ENCODE peak calls at places on chromosome 16, in four cellular contexts. R, I, X and N are unnamed samples.

GRCh38 chr16:10878644-10879498 is 1.9 kb downstream of the CIITA start:
- DNase-seq in I (peak), X (peak), R (no peak), N (no peak)

GRCh38 chr16:59905628-59906027 is 1171.5 kb upstream of the GOT2 start:
- DNase-seq in X (no peak), I (no peak), R (no peak), N (no peak)

GRCh38 chr16:12497558-12497957 is 306.1 kb downstream of the CPPED1 start:
- DNase-seq in X (no peak), R (no peak), I (no peak), N (no peak)

GRCh38 chr16:85657267-85657650 is 31.5 kb downstream of the GINS2 start:
- DNase-seq in X (no peak), I (peak), R (no peak), N (no peak)

GRCh38 chr16:23155445-23156049 is 6.3 kb upstream of the USP31 start:
- DNase-seq in X (no peak), I (no peak), R (no peak), N (peak)

GRCh38 chr16:20811889-20812439 is 5.6 kb downstream of the REXO5 start:
- DNase-seq in R (no peak), X (no peak), I (no peak), N (no peak)

GRCh38 chr16:51759329-51759728 is 608.3 kb upstream of the SALL1 start:
- DNase-seq in X (no peak), R (no peak), I (no peak), N (no peak)

GRCh38 chr16:24689128-24689527 is 40.3 kb upstream of the TNRC6A start:
- DNase-seq in X (no peak), I (no peak), R (no peak), N (peak)

GRCh38 chr16:10386517-10387377 is 886 bp downstream of the ATF7IP2 start:
- DNase-seq in I (no peak), X (no peak), R (no peak), N (peak)

GRCh38 chr16:48524348-48525200 is 85.4 kb downstream of the N4BP1 start:
- DNase-seq in X (no peak), I (no peak), R (no peak), N (no peak)

GRCh38 chr16:10965440-10966039 is 21.2 kb downstream of the CLEC16A start:
- DNase-seq in I (no peak), R (no peak), X (peak), N (no peak)

GRCh38 chr16:5069854-5070253 is 1.8 kb upstream of the ALG1 start:
- DNase-seq in I (no peak), X (no peak), R (no peak), N (no peak)

GRCh38 chr16:65890203-65890602 is 476.3 kb upstream of the CDH5 start:
- DNase-seq in R (no peak), I (no peak), X (no peak), N (no peak)

GRCh38 chr16:12646490-12647274 is 157.0 kb downstream of the CPPED1 start:
- DNase-seq in X (peak), I (peak), R (no peak), N (no peak)

GRCh38 chr16:27431773-27432599 is 30.0 kb downstream of the IL21R start:
- DNase-seq in X (no peak), R (no peak), I (no peak), N (peak)

GRCh38 chr16:88965411-88965810 is 11.6 kb downstream of the CBFA2T3 start:
- DNase-seq in R (no peak), X (no peak), I (peak), N (no peak)

GRCh38 chr16:1334739-1335138 is 1.3 kb downstream of the BAIAP3 start:
- DNase-seq in R (no peak), I (no peak), X (no peak), N (no peak)

GRCh38 chr16:29820730-29821662 is 734 bp downstream of the MVP start:
- DNase-seq in R (no peak), I (peak), X (peak), N (peak)

GRCh38 chr16:81311762-81312161 is 3.0 kb upstream of the GAN start:
- DNase-seq in R (no peak), X (no peak), I (no peak), N (no peak)

GRCh38 chr16:84175351-84176081 is 11.3 kb downstream of the TAF1C start:
- DNase-seq in X (peak), R (peak), I (peak), N (peak)

GRCh38 chr16:69286941-69287713 is 24.0 kb upstream of the VPS4A start:
- DNase-seq in X (peak), I (peak), R (no peak), N (peak)

GRCh38 chr16:66161942-66162341 is 204.5 kb upstream of the CDH5 start:
- DNase-seq in I (no peak), X (no peak), R (no peak), N (no peak)

GRCh38 chr16:51151435-51151950 is 423 bp upstream of the SALL1 start:
- DNase-seq in R (no peak), X (no peak), I (no peak), N (no peak)

GRCh38 chr16:69818811-69819587 is 56.9 kb downstream of the WWP2 start:
- DNase-seq in X (no peak), R (no peak), I (no peak), N (no peak)

GRCh38 chr16:89295915-89296314 is 78.4 kb downstream of the ZNF778 start:
- DNase-seq in X (no peak), I (no peak), R (no peak), N (peak)

GRCh38 chr16:23827245-23827543 is 8.6 kb upstream of the PRKCB start:
- DNase-seq in R (no peak), X (no peak), I (no peak), N (no peak)